ENCODE peak calls at places on chromosome 14, in six cellular contexts. T is stomach; A is A172; B is stimulated activated CD4-positive, alpha-beta T cell treated with anti-CD3 and anti-CD28 coated beads, Interleukin-12 subunit alpha, Interleukin-12 subunit beta, amount 100 ng/mL, for 4 hours; O is HTR-8/SVneo; G is NCI-H1105 treated with DMSO at 0.1 percent for 48 hours. H is an unnamed sample.

GRCh38 chr14:56422703-56423213 is 156.8 kb upstream of the TMEM260 start:
- DNase-seq in T (peak), A (peak), B (no peak), O (peak), G (peak), H (peak)

GRCh38 chr14:98069712-98070133 is 1202.3 kb downstream of the BCL11B start:
- DNase-seq in T (no peak), A (no peak), B (no peak), O (no peak), G (no peak), H (peak)

GRCh38 chr14:52080817-52081755 is 12.2 kb upstream of the NID2 start:
- DNase-seq in T (no peak), A (peak), B (no peak), O (peak), G (peak), H (peak)

GRCh38 chr14:92520102-92520651 is 6.6 kb downstream of the RIN3 start:
- DNase-seq in T (no peak), A (no peak), B (no peak), O (no peak), G (no peak), H (no peak)

GRCh38 chr14:45068396-45068795 is 15.5 kb upstream of the PRPF39 start:
- DNase-seq in T (no peak), A (no peak), B (no peak), O (no peak), G (no peak), H (no peak)

GRCh38 chr14:92577321-92577742 is 63.8 kb downstream of the RIN3 start:
- DNase-seq in T (no peak), A (no peak), B (no peak), O (no peak), G (no peak), H (no peak)

GRCh38 chr14:103346286-103346685 is 12.2 kb downstream of the EIF5 start:
- DNase-seq in T (no peak), A (no peak), B (no peak), O (no peak), G (no peak), H (no peak)

GRCh38 chr14:27026097-27026496 is 428.3 kb upstream of the NOVA1 start:
- DNase-seq in T (no peak), A (no peak), B (no peak), O (no peak), G (no peak), H (no peak)

GRCh38 chr14:100692859-100693558 is 33.7 kb upstream of the DLK1 start:
- DNase-seq in T (no peak), A (peak), B (no peak), O (peak), G (peak), H (peak)

GRCh38 chr14:90060965-90061848 is 587 bp upstream of the KCNK13 start:
- DNase-seq in T (no peak), A (no peak), B (peak), O (no peak), G (peak), H (peak)

GRCh38 chr14:90968025-90968424 is 92.4 kb downstream of the RPS6KA5 start:
- DNase-seq in T (no peak), A (no peak), B (no peak), O (no peak), G (no peak), H (no peak)

GRCh38 chr14:79018846-79019245 is 848.7 kb downstream of the NRXN3 start:
- DNase-seq in T (no peak), A (peak), B (no peak), O (peak), G (no peak), H (no peak)

GRCh38 chr14:68772761-68773381 is 20.0 kb downstream of the ZFP36L1 start:
- DNase-seq in T (no peak), A (no peak), B (no peak), O (no peak), G (no peak), H (no peak)

GRCh38 chr14:68513137-68513536 is 279.7 kb downstream of the ZFP36L1 start:
- DNase-seq in T (no peak), A (no peak), B (no peak), O (no peak), G (no peak), H (no peak)

GRCh38 chr14:103539056-103539825 is 10.2 kb downstream of the TRMT61A start:
- DNase-seq in T (no peak), A (no peak), B (no peak), O (no peak), G (no peak), H (no peak)

GRCh38 chr14:104470588-104470987 is 109.0 kb upstream of the C14orf180 start:
- DNase-seq in T (no peak), A (no peak), B (no peak), O (no peak), G (no peak), H (no peak)

GRCh38 chr14:38078393-38078792 is 129.3 kb upstream of the SSTR1 start:
- DNase-seq in T (peak), A (no peak), B (no peak), O (no peak), G (peak), H (peak)

GRCh38 chr14:73269729-73270651 is 32.7 kb downstream of the PAPLN start:
- DNase-seq in T (peak), A (no peak), B (no peak), O (no peak), G (peak), H (no peak)

GRCh38 chr14:38145142-38145541 is 62.6 kb upstream of the SSTR1 start:
- DNase-seq in T (no peak), A (no peak), B (no peak), O (no peak), G (no peak), H (peak)

GRCh38 chr14:61561657-61562276 is 133.5 kb upstream of the HIF1A start:
- DNase-seq in T (peak), A (peak), B (no peak), O (peak), G (no peak), H (no peak)

GRCh38 chr14:102525213-102526143 is 15.9 kb upstream of the ANKRD9 start:
- DNase-seq in T (no peak), A (peak), B (no peak), O (no peak), G (peak), H (peak)

GRCh38 chr14:66857867-66858266 is 331.4 kb upstream of the GARIN2 start:
- DNase-seq in T (no peak), A (no peak), B (no peak), O (no peak), G (no peak), H (no peak)

GRCh38 chr14:63996016-63996415 is 143.2 kb downstream of the SYNE2 start:
- DNase-seq in T (no peak), A (no peak), B (no peak), O (no peak), G (no peak), H (no peak)

GRCh38 chr14:104494483-104494882 is 85.1 kb upstream of the C14orf180 start:
- DNase-seq in T (no peak), A (no peak), B (no peak), O (no peak), G (no peak), H (no peak)

GRCh38 chr14:105369653-105370040 is 28.7 kb upstream of the TEX22 start:
- DNase-seq in T (no peak), A (no peak), B (no peak), O (no peak), G (no peak), H (no peak)

GRCh38 chr14:91330846-91331245 is 86.3 kb upstream of the GPR68 start:
- DNase-seq in T (no peak), A (no peak), B (no peak), O (no peak), G (no peak), H (no peak)

GRCh38 chr14:106831322-106831720 is 1304.9 kb downstream of the TMEM121 start:
- DNase-seq in T (no peak), A (no peak), B (peak), O (no peak), G (no peak), H (no peak)

GRCh38 chr14:60653709-60654161 is 4.5 kb upstream of the SIX1 start:
- DNase-seq in T (no peak), A (no peak), B (no peak), O (no peak), G (no peak), H (no peak)

GRCh38 chr14:60777856-60778578 is 43.5 kb downstream of the MNAT1 start:
- DNase-seq in T (no peak), A (peak), B (no peak), O (peak), G (no peak), H (no peak)

GRCh38 chr14:102508410-102508773 is 1.2 kb downstream of the ANKRD9 start:
- DNase-seq in T (peak), A (peak), B (no peak), O (no peak), G (no peak), H (no peak)

GRCh38 chr14:40447032-40447431 is 1014.8 kb upstream of the FBXO33 start:
- DNase-seq in T (no peak), A (no peak), B (no peak), O (no peak), G (peak), H (peak)

GRCh38 chr14:32010561-32011188 is 66.4 kb upstream of the ARHGAP5 start:
- DNase-seq in T (no peak), A (peak), B (no peak), O (peak), G (no peak), H (no peak)

GRCh38 chr14:100587763-100588411 is 670 bp upstream of the BEGAIN start:
- DNase-seq in T (no peak), A (no peak), B (no peak), O (no peak), G (no peak), H (no peak)

GRCh38 chr14:29037428-29037827 is 270.8 kb downstream of the FOXG1 start:
- DNase-seq in T (no peak), A (peak), B (no peak), O (no peak), G (no peak), H (no peak)

GRCh38 chr14:74710477-74710876 is 2.4 kb downstream of the AREL1 start:
- DNase-seq in T (no peak), A (no peak), B (no peak), O (no peak), G (no peak), H (no peak)

GRCh38 chr14:71400821-71401447 is 493.7 kb downstream of the PCNX1 start:
- DNase-seq in T (no peak), A (no peak), B (no peak), O (peak), G (no peak), H (no peak)

GRCh38 chr14:92314182-92314581 is 8.8 kb upstream of the SLC24A4 start:
- DNase-seq in T (no peak), A (no peak), B (no peak), O (no peak), G (no peak), H (no peak)

GRCh38 chr14:23119362-23120327 is 590 bp upstream of the CEBPE start:
- DNase-seq in T (no peak), A (no peak), B (peak), O (no peak), G (no peak), H (no peak)

GRCh38 chr14:76203086-76204001 is 51.6 kb downstream of the GPATCH2L start:
- DNase-seq in T (no peak), A (peak), B (no peak), O (peak), G (no peak), H (no peak)

H was measured in DMS79 treated with DMSO at 0.1 percent for 48 hours.